ENCODE peak calls at places on chromosomes 5 and 9, in five cellular contexts. One of them, this sample, is unnamed.

GRCh38 chr9:93193373-93193725 is 9.4 kb downstream of the WNK2 start:
- DNase-seq in lung: no peak
- DNase-seq in upper lobe of right lung: no peak
- DNase-seq in BE2C: no peak
- DNase-seq in OCI-LY7: no peak
- DNase-seq in this sample: no peak

GRCh38 chr9:69097053-69097452 is 61.5 kb downstream of the FXN start:
- DNase-seq in upper lobe of right lung: no peak
- DNase-seq in lung: no peak
- DNase-seq in OCI-LY7: no peak
- DNase-seq in BE2C: no peak
- DNase-seq in this sample: no peak

GRCh38 chr9:117706421-117707150 is 2.4 kb downstream of the TLR4 start:
- DNase-seq in OCI-LY7: no peak
- DNase-seq in lung: no peak
- DNase-seq in BE2C: no peak
- DNase-seq in upper lobe of right lung: no peak
- DNase-seq in this sample: no peak

GRCh38 chr9:127676636-127677035 is 30.2 kb upstream of the CFAP157 start:
- DNase-seq in lung: no peak
- DNase-seq in upper lobe of right lung: no peak
- DNase-seq in OCI-LY7: no peak
- DNase-seq in BE2C: no peak
- DNase-seq in this sample: no peak

GRCh38 chr5:175657593-175658271 is at the start of gene HRH2:
- DNase-seq in BE2C: no peak
- DNase-seq in lung: no peak
- DNase-seq in upper lobe of right lung: no peak
- DNase-seq in OCI-LY7: no peak
- DNase-seq in this sample: no peak

GRCh38 chr5:92567831-92568450 is 1013.1 kb downstream of the NR2F1-AS1 start:
- DNase-seq in BE2C: no peak
- DNase-seq in upper lobe of right lung: no peak
- DNase-seq in lung: no peak
- DNase-seq in OCI-LY7: no peak
- DNase-seq in this sample: no peak

GRCh38 chr5:80871541-80871961 is 88.6 kb upstream of the RASGRF2 start:
- DNase-seq in OCI-LY7: no peak
- DNase-seq in lung: no peak
- DNase-seq in upper lobe of right lung: no peak
- DNase-seq in BE2C: no peak
- DNase-seq in this sample: no peak

GRCh38 chr5:124154714-124155113 is 591.7 kb downstream of the ZNF608 start:
- DNase-seq in upper lobe of right lung: no peak
- DNase-seq in lung: no peak
- DNase-seq in BE2C: no peak
- DNase-seq in OCI-LY7: peak; percentile 17
- DNase-seq in this sample: no peak

GRCh38 chr9:109092587-109092986 is 27.2 kb downstream of the TMEM245 start:
- DNase-seq in BE2C: no peak
- DNase-seq in OCI-LY7: no peak
- DNase-seq in upper lobe of right lung: no peak
- DNase-seq in lung: no peak
- DNase-seq in this sample: no peak

GRCh38 chr9:86099695-86100364 is 472 bp upstream of the GOLM1 start:
- DNase-seq in upper lobe of right lung: no peak
- DNase-seq in OCI-LY7: no peak
- DNase-seq in lung: peak; percentile 38
- DNase-seq in BE2C: no peak
- DNase-seq in this sample: no peak

GRCh38 chr5:174234388-174234787 is 188.9 kb downstream of the NSG2 start:
- DNase-seq in upper lobe of right lung: no peak
- DNase-seq in lung: no peak
- DNase-seq in BE2C: no peak
- DNase-seq in OCI-LY7: no peak
- DNase-seq in this sample: no peak

GRCh38 chr5:112228672-112229071 is 190.4 kb downstream of the EPB41L4A start:
- DNase-seq in BE2C: no peak
- DNase-seq in upper lobe of right lung: peak; percentile 93
- DNase-seq in OCI-LY7: no peak
- DNase-seq in lung: peak; percentile 95
- DNase-seq in this sample: no peak

GRCh38 chr9:128587453-128587852 is 35.1 kb downstream of the SPTAN1 start:
- DNase-seq in upper lobe of right lung: no peak
- DNase-seq in BE2C: no peak
- DNase-seq in lung: no peak
- DNase-seq in OCI-LY7: no peak
- DNase-seq in this sample: no peak

GRCh38 chr5:126913316-126913715 is 117.0 kb downstream of the MARCHF3 start:
- DNase-seq in OCI-LY7: no peak
- DNase-seq in lung: no peak
- DNase-seq in BE2C: no peak
- DNase-seq in upper lobe of right lung: no peak
- DNase-seq in this sample: no peak

GRCh38 chr5:140403613-140404012 is 2.0 kb downstream of the ANKHD1 start:
- DNase-seq in lung: no peak
- DNase-seq in BE2C: no peak
- DNase-seq in OCI-LY7: no peak
- DNase-seq in upper lobe of right lung: no peak
- DNase-seq in this sample: no peak

GRCh38 chr5:145362261-145362660 is 472.9 kb downstream of the PRELID2 start:
- DNase-seq in lung: no peak
- DNase-seq in OCI-LY7: no peak
- DNase-seq in upper lobe of right lung: no peak
- DNase-seq in BE2C: no peak
- DNase-seq in this sample: no peak

GRCh38 chr9:125701351-125701750 is 5.7 kb downstream of the MAPKAP1 start:
- DNase-seq in lung: no peak
- DNase-seq in upper lobe of right lung: no peak
- DNase-seq in BE2C: no peak
- DNase-seq in OCI-LY7: no peak
- DNase-seq in this sample: no peak

GRCh38 chr5:142425286-142426065 is 100.7 kb upstream of the SPRY4 start:
- DNase-seq in upper lobe of right lung: no peak
- DNase-seq in lung: no peak
- DNase-seq in OCI-LY7: no peak
- DNase-seq in BE2C: no peak
- DNase-seq in this sample: no peak

GRCh38 chr9:122397749-122398148 is 26.9 kb downstream of the PTGS1 start:
- DNase-seq in BE2C: no peak
- DNase-seq in OCI-LY7: no peak
- DNase-seq in upper lobe of right lung: no peak
- DNase-seq in lung: no peak
- DNase-seq in this sample: no peak

GRCh38 chr9:122398371-122398924 is 27.6 kb downstream of the PTGS1 start:
- DNase-seq in lung: no peak
- DNase-seq in OCI-LY7: no peak
- DNase-seq in upper lobe of right lung: no peak
- DNase-seq in BE2C: no peak
- DNase-seq in this sample: no peak

GRCh38 chr9:122406264-122406890 is 35.6 kb downstream of the PTGS1 start:
- DNase-seq in OCI-LY7: no peak
- DNase-seq in BE2C: no peak
- DNase-seq in lung: no peak
- DNase-seq in upper lobe of right lung: no peak
- DNase-seq in this sample: no peak

GRCh38 chr9:122403381-122404002 is 32.7 kb downstream of the PTGS1 start:
- DNase-seq in OCI-LY7: no peak
- DNase-seq in BE2C: no peak
- DNase-seq in upper lobe of right lung: no peak
- DNase-seq in lung: no peak
- DNase-seq in this sample: no peak

DNA sequence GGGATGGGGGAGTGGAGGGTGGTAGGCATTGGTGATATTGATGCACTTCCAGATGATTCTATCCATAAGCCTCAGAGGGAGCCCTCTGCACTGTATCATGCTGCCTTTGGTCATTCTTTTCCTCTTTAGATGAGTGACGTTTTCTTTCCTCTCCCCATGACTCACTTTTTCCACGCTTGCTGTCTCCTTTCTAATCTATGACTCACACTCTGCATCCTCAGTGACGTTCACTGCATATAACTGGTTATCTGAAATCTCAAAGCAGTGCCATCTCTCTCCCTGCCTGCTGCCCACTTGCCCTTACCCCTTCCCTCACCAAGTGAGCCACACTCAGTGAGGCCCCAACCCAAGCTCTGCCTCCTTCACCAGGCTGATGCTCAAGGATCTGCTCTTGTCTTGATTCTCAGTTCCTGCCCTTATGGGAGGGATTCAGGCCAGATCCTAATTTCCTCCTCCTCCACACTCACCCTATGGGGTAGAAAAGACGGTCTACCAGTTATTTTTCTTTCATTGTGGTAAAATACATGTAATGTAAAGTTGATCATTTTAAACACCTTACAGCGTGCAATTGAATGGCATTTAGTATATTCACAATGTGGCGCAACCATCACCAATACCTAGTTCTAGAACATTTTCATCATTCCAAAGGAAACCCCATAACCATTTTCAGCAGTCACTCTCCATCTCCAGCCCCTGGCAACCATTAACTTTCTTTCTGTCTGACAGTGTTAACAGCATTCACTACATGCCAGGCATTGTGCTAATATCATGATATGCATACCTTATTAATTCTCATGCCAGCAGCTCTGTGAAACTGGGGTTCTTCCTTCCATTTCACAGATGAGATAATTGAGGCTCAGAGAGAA is 31.8 kb downstream of the PTGS1 start:
- DNase-seq in lung: no peak
- DNase-seq in BE2C: no peak
- DNase-seq in OCI-LY7: no peak
- DNase-seq in upper lobe of right lung: no peak
- DNase-seq in this sample: no peak
- TF ChIP-seq CTCF in lung: no peak
- TF ChIP-seq CTCF in BE2C: no peak
- TF ChIP-seq CTCF in OCI-LY7: no peak
- TF ChIP-seq CTCF in upper lobe of right lung: no peak
- TF ChIP-seq CTCF in this sample: no peak

GRCh38 chr5:172336264-172336663 is 52.7 kb upstream of the UBTD2 start:
- DNase-seq in OCI-LY7: no peak
- DNase-seq in upper lobe of right lung: no peak
- DNase-seq in lung: no peak
- DNase-seq in BE2C: peak; percentile 49
- DNase-seq in this sample: no peak

GRCh38 chr5:172334641-172335040 is 51.1 kb upstream of the UBTD2 start:
- DNase-seq in lung: no peak
- DNase-seq in upper lobe of right lung: no peak
- DNase-seq in OCI-LY7: no peak
- DNase-seq in BE2C: no peak
- DNase-seq in this sample: no peak

GRCh38 chr5:172336666-172337310 is 53.2 kb upstream of the UBTD2 start:
- DNase-seq in OCI-LY7: no peak
- DNase-seq in lung: no peak
- DNase-seq in upper lobe of right lung: no peak
- DNase-seq in BE2C: peak; percentile 31
- DNase-seq in this sample: no peak

GRCh38 chr5:172335721-172336120 is 52.2 kb upstream of the UBTD2 start:
- DNase-seq in BE2C: no peak
- DNase-seq in lung: no peak
- DNase-seq in OCI-LY7: no peak
- DNase-seq in upper lobe of right lung: no peak
- DNase-seq in this sample: no peak

GRCh38 chr5:172334196-172334595 is 50.6 kb upstream of the UBTD2 start:
- DNase-seq in upper lobe of right lung: no peak
- DNase-seq in lung: no peak
- DNase-seq in OCI-LY7: peak; percentile 7
- DNase-seq in BE2C: peak; percentile 54
- DNase-seq in this sample: no peak
- TF ChIP-seq CTCF in upper lobe of right lung: peak; percentile 13
- TF ChIP-seq CTCF in lung: no peak
- TF ChIP-seq CTCF in OCI-LY7: peak; percentile 48
- TF ChIP-seq CTCF in BE2C: peak; percentile 55
- TF ChIP-seq CTCF in this sample: no peak

DNA sequence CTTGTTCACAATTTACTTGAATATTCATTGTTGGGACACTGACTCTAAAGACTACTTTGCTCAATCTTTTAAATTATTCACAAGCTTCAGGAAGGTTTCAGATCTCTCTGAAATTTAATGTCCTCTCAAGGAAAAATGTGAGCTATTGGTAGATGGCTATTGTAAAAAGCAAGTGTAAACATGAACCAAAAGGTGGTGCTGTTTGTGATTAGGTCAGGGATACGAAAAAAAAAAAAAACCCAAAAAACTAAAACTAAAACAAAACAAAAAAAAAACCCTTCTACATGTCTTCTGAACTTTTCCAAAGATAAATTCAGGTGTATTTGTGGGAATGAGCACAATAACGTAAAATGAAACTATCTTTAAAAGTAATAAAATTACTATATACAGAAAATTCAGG is 193.8 kb downstream of the SLF1 start:
- DNase-seq in OCI-LY7: no peak
- DNase-seq in upper lobe of right lung: no peak
- DNase-seq in BE2C: no peak
- DNase-seq in lung: no peak
- DNase-seq in this sample: no peak
- TF ChIP-seq CTCF in OCI-LY7: peak; percentile 55
- TF ChIP-seq CTCF in upper lobe of right lung: no peak
- TF ChIP-seq CTCF in BE2C: no peak
- TF ChIP-seq CTCF in lung: no peak
- TF ChIP-seq CTCF in this sample: no peak

DNA sequence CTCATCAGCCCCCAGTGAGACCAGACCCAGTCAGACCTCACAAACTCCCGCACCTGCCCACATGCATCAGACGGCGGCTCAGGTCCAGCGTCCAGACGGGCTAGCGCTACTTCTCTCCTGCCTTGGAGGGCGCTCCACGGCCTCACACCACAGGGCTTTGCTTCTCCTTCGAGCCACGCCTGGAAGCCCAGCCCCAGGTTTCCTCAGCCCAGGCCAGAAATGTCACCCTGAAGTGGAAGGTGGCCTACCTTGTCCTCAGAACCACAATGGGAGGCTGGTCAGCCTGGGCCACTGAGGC is 2.8 kb downstream of the NACC2 start:
- DNase-seq in BE2C: peak; percentile 9
- DNase-seq in OCI-LY7: no peak
- DNase-seq in lung: no peak
- DNase-seq in upper lobe of right lung: no peak
- DNase-seq in this sample: no peak
- TF ChIP-seq CTCF in BE2C: no peak
- TF ChIP-seq CTCF in OCI-LY7: no peak
- TF ChIP-seq CTCF in lung: no peak
- TF ChIP-seq CTCF in upper lobe of right lung: no peak
- TF ChIP-seq CTCF in this sample: no peak

GRCh38 chr9:2872307-2872940 is 28.5 kb upstream of the PUM3 start:
- DNase-seq in BE2C: no peak
- DNase-seq in upper lobe of right lung: no peak
- DNase-seq in lung: no peak
- DNase-seq in OCI-LY7: no peak
- DNase-seq in this sample: no peak
- TF ChIP-seq CTCF in BE2C: peak; percentile 35
- TF ChIP-seq CTCF in upper lobe of right lung: no peak
- TF ChIP-seq CTCF in lung: no peak
- TF ChIP-seq CTCF in OCI-LY7: peak; percentile 47
- TF ChIP-seq CTCF in this sample: no peak